ENCODE peak calls at places on chromosomes 2 and 18, in eight cellular contexts. One of them, this sample, is unnamed.

GRCh38 chr2:225797394-225797793 is 397.9 kb downstream of the NYAP2 start:
- DNase-seq in T-cell: no peak
- DNase-seq in adrenal gland: no peak
- DNase-seq in caudate nucleus: no peak
- DNase-seq in activated T-helper 1 cell treated with Interleukin-2 at 50 U/mL for 16 hours: no peak
- DNase-seq in stimulated activated naive B cell treated with anti-CD40 and anti-IgM and Interleukin-4, amounts not matched to agents 10 μg/mL and 1 μg/mL and 100 μg/mL, for 72 hours: no peak
- DNase-seq in germinal center: no peak
- DNase-seq in activated naive CD4-positive, alpha-beta T cell treated with anti-CD3 and anti-CD28 coated beads for 36 hours: no peak
- DNase-seq in this sample: no peak

GRCh38 chr18:11518788-11519685 is 90.4 kb upstream of the SLC35G4 start:
- DNase-seq in caudate nucleus: no peak
- DNase-seq in activated naive CD4-positive, alpha-beta T cell treated with anti-CD3 and anti-CD28 coated beads for 36 hours: peak; percentile 69
- DNase-seq in T-cell: no peak
- DNase-seq in stimulated activated naive B cell treated with anti-CD40 and anti-IgM and Interleukin-4, amounts not matched to agents 10 μg/mL and 1 μg/mL and 100 μg/mL, for 72 hours: peak; percentile 30
- DNase-seq in activated T-helper 1 cell treated with Interleukin-2 at 50 U/mL for 16 hours: no peak
- DNase-seq in germinal center: peak; percentile 68
- DNase-seq in adrenal gland: peak; percentile 42
- DNase-seq in this sample: no peak

GRCh38 chr2:226911932-226912331 is 76.1 kb downstream of the RHBDD1 start:
- DNase-seq in adrenal gland: no peak
- DNase-seq in T-cell: no peak
- DNase-seq in germinal center: no peak
- DNase-seq in activated T-helper 1 cell treated with Interleukin-2 at 50 U/mL for 16 hours: no peak
- DNase-seq in caudate nucleus: no peak
- DNase-seq in activated naive CD4-positive, alpha-beta T cell treated with anti-CD3 and anti-CD28 coated beads for 36 hours: no peak
- DNase-seq in stimulated activated naive B cell treated with anti-CD40 and anti-IgM and Interleukin-4, amounts not matched to agents 10 μg/mL and 1 μg/mL and 100 μg/mL, for 72 hours: no peak
- DNase-seq in this sample: no peak

GRCh38 chr2:23489471-23490400 is 104.8 kb downstream of the KLHL29 start:
- DNase-seq in caudate nucleus: no peak
- DNase-seq in activated naive CD4-positive, alpha-beta T cell treated with anti-CD3 and anti-CD28 coated beads for 36 hours: peak; percentile 9
- DNase-seq in adrenal gland: peak; percentile 63
- DNase-seq in stimulated activated naive B cell treated with anti-CD40 and anti-IgM and Interleukin-4, amounts not matched to agents 10 μg/mL and 1 μg/mL and 100 μg/mL, for 72 hours: no peak
- DNase-seq in activated T-helper 1 cell treated with Interleukin-2 at 50 U/mL for 16 hours: no peak
- DNase-seq in T-cell: no peak
- DNase-seq in germinal center: no peak
- DNase-seq in this sample: no peak

GRCh38 chr2:126776701-126777619 is 121.0 kb downstream of the GYPC start:
- DNase-seq in activated naive CD4-positive, alpha-beta T cell treated with anti-CD3 and anti-CD28 coated beads for 36 hours: peak; percentile 86
- DNase-seq in caudate nucleus: no peak
- DNase-seq in adrenal gland: peak; percentile 83
- DNase-seq in T-cell: peak; percentile 70
- DNase-seq in activated T-helper 1 cell treated with Interleukin-2 at 50 U/mL for 16 hours: peak; percentile 68
- DNase-seq in stimulated activated naive B cell treated with anti-CD40 and anti-IgM and Interleukin-4, amounts not matched to agents 10 μg/mL and 1 μg/mL and 100 μg/mL, for 72 hours: peak; percentile 67
- DNase-seq in germinal center: peak; percentile 65
- DNase-seq in this sample: peak; percentile 66

GRCh38 chr18:41389936-41390667 is 564.9 kb upstream of the PIK3C3 start:
- DNase-seq in activated T-helper 1 cell treated with Interleukin-2 at 50 U/mL for 16 hours: no peak
- DNase-seq in T-cell: no peak
- DNase-seq in germinal center: no peak
- DNase-seq in stimulated activated naive B cell treated with anti-CD40 and anti-IgM and Interleukin-4, amounts not matched to agents 10 μg/mL and 1 μg/mL and 100 μg/mL, for 72 hours: no peak
- DNase-seq in adrenal gland: no peak
- DNase-seq in caudate nucleus: no peak
- DNase-seq in activated naive CD4-positive, alpha-beta T cell treated with anti-CD3 and anti-CD28 coated beads for 36 hours: no peak
- DNase-seq in this sample: no peak

GRCh38 chr2:217901826-217902225 is 101.0 kb downstream of the TNS1 start:
- DNase-seq in caudate nucleus: no peak
- DNase-seq in germinal center: no peak
- DNase-seq in T-cell: no peak
- DNase-seq in adrenal gland: no peak
- DNase-seq in stimulated activated naive B cell treated with anti-CD40 and anti-IgM and Interleukin-4, amounts not matched to agents 10 μg/mL and 1 μg/mL and 100 μg/mL, for 72 hours: no peak
- DNase-seq in activated naive CD4-positive, alpha-beta T cell treated with anti-CD3 and anti-CD28 coated beads for 36 hours: no peak
- DNase-seq in activated T-helper 1 cell treated with Interleukin-2 at 50 U/mL for 16 hours: no peak
- DNase-seq in this sample: no peak

GRCh38 chr2:176418768-176419167 is 149.5 kb downstream of the MTX2 start:
- DNase-seq in germinal center: no peak
- DNase-seq in T-cell: no peak
- DNase-seq in caudate nucleus: no peak
- DNase-seq in activated naive CD4-positive, alpha-beta T cell treated with anti-CD3 and anti-CD28 coated beads for 36 hours: no peak
- DNase-seq in activated T-helper 1 cell treated with Interleukin-2 at 50 U/mL for 16 hours: no peak
- DNase-seq in stimulated activated naive B cell treated with anti-CD40 and anti-IgM and Interleukin-4, amounts not matched to agents 10 μg/mL and 1 μg/mL and 100 μg/mL, for 72 hours: no peak
- DNase-seq in adrenal gland: no peak
- DNase-seq in this sample: no peak

GRCh38 chr2:42542871-42543270 is 25.6 kb upstream of the MTA3 start:
- DNase-seq in germinal center: no peak
- DNase-seq in activated T-helper 1 cell treated with Interleukin-2 at 50 U/mL for 16 hours: no peak
- DNase-seq in activated naive CD4-positive, alpha-beta T cell treated with anti-CD3 and anti-CD28 coated beads for 36 hours: no peak
- DNase-seq in caudate nucleus: no peak
- DNase-seq in stimulated activated naive B cell treated with anti-CD40 and anti-IgM and Interleukin-4, amounts not matched to agents 10 μg/mL and 1 μg/mL and 100 μg/mL, for 72 hours: no peak
- DNase-seq in adrenal gland: no peak
- DNase-seq in T-cell: no peak
- DNase-seq in this sample: no peak

GRCh38 chr2:230778350-230779140 is 65.9 kb downstream of the CAB39 start:
- DNase-seq in adrenal gland: no peak
- DNase-seq in stimulated activated naive B cell treated with anti-CD40 and anti-IgM and Interleukin-4, amounts not matched to agents 10 μg/mL and 1 μg/mL and 100 μg/mL, for 72 hours: no peak
- DNase-seq in activated T-helper 1 cell treated with Interleukin-2 at 50 U/mL for 16 hours: no peak
- DNase-seq in activated naive CD4-positive, alpha-beta T cell treated with anti-CD3 and anti-CD28 coated beads for 36 hours: no peak
- DNase-seq in caudate nucleus: no peak
- DNase-seq in germinal center: no peak
- DNase-seq in T-cell: no peak
- DNase-seq in this sample: no peak

GRCh38 chr2:181657379-181657778 is 474 bp upstream of the CERKL start:
- DNase-seq in activated T-helper 1 cell treated with Interleukin-2 at 50 U/mL for 16 hours: no peak
- DNase-seq in T-cell: no peak
- DNase-seq in adrenal gland: no peak
- DNase-seq in stimulated activated naive B cell treated with anti-CD40 and anti-IgM and Interleukin-4, amounts not matched to agents 10 μg/mL and 1 μg/mL and 100 μg/mL, for 72 hours: no peak
- DNase-seq in caudate nucleus: no peak
- DNase-seq in germinal center: peak; percentile 35
- DNase-seq in activated naive CD4-positive, alpha-beta T cell treated with anti-CD3 and anti-CD28 coated beads for 36 hours: no peak
- DNase-seq in this sample: no peak

GRCh38 chr2:222837643-222838056 is 23.2 kb upstream of the ACSL3 start:
- DNase-seq in activated T-helper 1 cell treated with Interleukin-2 at 50 U/mL for 16 hours: no peak
- DNase-seq in T-cell: no peak
- DNase-seq in stimulated activated naive B cell treated with anti-CD40 and anti-IgM and Interleukin-4, amounts not matched to agents 10 μg/mL and 1 μg/mL and 100 μg/mL, for 72 hours: no peak
- DNase-seq in activated naive CD4-positive, alpha-beta T cell treated with anti-CD3 and anti-CD28 coated beads for 36 hours: no peak
- DNase-seq in adrenal gland: no peak
- DNase-seq in germinal center: no peak
- DNase-seq in caudate nucleus: no peak
- DNase-seq in this sample: no peak

GRCh38 chr2:169139145-169139544 is 69.8 kb downstream of the DHRS9 start:
- DNase-seq in activated T-helper 1 cell treated with Interleukin-2 at 50 U/mL for 16 hours: no peak
- DNase-seq in stimulated activated naive B cell treated with anti-CD40 and anti-IgM and Interleukin-4, amounts not matched to agents 10 μg/mL and 1 μg/mL and 100 μg/mL, for 72 hours: no peak
- DNase-seq in T-cell: no peak
- DNase-seq in germinal center: no peak
- DNase-seq in caudate nucleus: no peak
- DNase-seq in activated naive CD4-positive, alpha-beta T cell treated with anti-CD3 and anti-CD28 coated beads for 36 hours: no peak
- DNase-seq in adrenal gland: no peak
- DNase-seq in this sample: no peak

GRCh38 chr2:223414646-223415045 is 187.5 kb downstream of the SCG2 start:
- DNase-seq in T-cell: no peak
- DNase-seq in activated naive CD4-positive, alpha-beta T cell treated with anti-CD3 and anti-CD28 coated beads for 36 hours: no peak
- DNase-seq in caudate nucleus: no peak
- DNase-seq in germinal center: no peak
- DNase-seq in adrenal gland: no peak
- DNase-seq in activated T-helper 1 cell treated with Interleukin-2 at 50 U/mL for 16 hours: no peak
- DNase-seq in stimulated activated naive B cell treated with anti-CD40 and anti-IgM and Interleukin-4, amounts not matched to agents 10 μg/mL and 1 μg/mL and 100 μg/mL, for 72 hours: no peak
- DNase-seq in this sample: no peak

GRCh38 chr2:240449764-240450531 is 14.5 kb downstream of the GPC1 start:
- DNase-seq in activated naive CD4-positive, alpha-beta T cell treated with anti-CD3 and anti-CD28 coated beads for 36 hours: no peak
- DNase-seq in T-cell: no peak
- DNase-seq in caudate nucleus: no peak
- DNase-seq in adrenal gland: no peak
- DNase-seq in activated T-helper 1 cell treated with Interleukin-2 at 50 U/mL for 16 hours: no peak
- DNase-seq in stimulated activated naive B cell treated with anti-CD40 and anti-IgM and Interleukin-4, amounts not matched to agents 10 μg/mL and 1 μg/mL and 100 μg/mL, for 72 hours: no peak
- DNase-seq in germinal center: no peak
- DNase-seq in this sample: no peak

GRCh38 chr2:223554923-223555322 is 47.2 kb downstream of the SCG2 start:
- DNase-seq in adrenal gland: no peak
- DNase-seq in activated naive CD4-positive, alpha-beta T cell treated with anti-CD3 and anti-CD28 coated beads for 36 hours: no peak
- DNase-seq in activated T-helper 1 cell treated with Interleukin-2 at 50 U/mL for 16 hours: no peak
- DNase-seq in caudate nucleus: no peak
- DNase-seq in stimulated activated naive B cell treated with anti-CD40 and anti-IgM and Interleukin-4, amounts not matched to agents 10 μg/mL and 1 μg/mL and 100 μg/mL, for 72 hours: no peak
- DNase-seq in germinal center: no peak
- DNase-seq in T-cell: no peak
- DNase-seq in this sample: no peak

GRCh38 chr18:10340821-10341220 is 113.6 kb upstream of the APCDD1 start:
- DNase-seq in caudate nucleus: no peak
- DNase-seq in activated T-helper 1 cell treated with Interleukin-2 at 50 U/mL for 16 hours: no peak
- DNase-seq in T-cell: no peak
- DNase-seq in stimulated activated naive B cell treated with anti-CD40 and anti-IgM and Interleukin-4, amounts not matched to agents 10 μg/mL and 1 μg/mL and 100 μg/mL, for 72 hours: no peak
- DNase-seq in activated naive CD4-positive, alpha-beta T cell treated with anti-CD3 and anti-CD28 coated beads for 36 hours: no peak
- DNase-seq in adrenal gland: no peak
- DNase-seq in germinal center: no peak
- DNase-seq in this sample: no peak

GRCh38 chr18:28045880-28046279 is 131.1 kb downstream of the CDH2 start:
- DNase-seq in germinal center: no peak
- DNase-seq in activated T-helper 1 cell treated with Interleukin-2 at 50 U/mL for 16 hours: no peak
- DNase-seq in caudate nucleus: no peak
- DNase-seq in activated naive CD4-positive, alpha-beta T cell treated with anti-CD3 and anti-CD28 coated beads for 36 hours: no peak
- DNase-seq in adrenal gland: no peak
- DNase-seq in T-cell: no peak
- DNase-seq in stimulated activated naive B cell treated with anti-CD40 and anti-IgM and Interleukin-4, amounts not matched to agents 10 μg/mL and 1 μg/mL and 100 μg/mL, for 72 hours: no peak
- DNase-seq in this sample: no peak

GRCh38 chr18:55405655-55406373 is 182.2 kb downstream of the TCF4 start:
- DNase-seq in activated T-helper 1 cell treated with Interleukin-2 at 50 U/mL for 16 hours: no peak
- DNase-seq in activated naive CD4-positive, alpha-beta T cell treated with anti-CD3 and anti-CD28 coated beads for 36 hours: peak; percentile 19
- DNase-seq in germinal center: no peak
- DNase-seq in adrenal gland: peak; percentile 85
- DNase-seq in stimulated activated naive B cell treated with anti-CD40 and anti-IgM and Interleukin-4, amounts not matched to agents 10 μg/mL and 1 μg/mL and 100 μg/mL, for 72 hours: peak; percentile 44
- DNase-seq in caudate nucleus: peak; percentile 86
- DNase-seq in T-cell: no peak
- DNase-seq in this sample: no peak

GRCh38 chr18:8116346-8117007 is 492.8 kb upstream of the RAB12 start:
- DNase-seq in T-cell: no peak
- DNase-seq in stimulated activated naive B cell treated with anti-CD40 and anti-IgM and Interleukin-4, amounts not matched to agents 10 μg/mL and 1 μg/mL and 100 μg/mL, for 72 hours: no peak
- DNase-seq in activated naive CD4-positive, alpha-beta T cell treated with anti-CD3 and anti-CD28 coated beads for 36 hours: no peak
- DNase-seq in caudate nucleus: no peak
- DNase-seq in adrenal gland: peak; percentile 31
- DNase-seq in activated T-helper 1 cell treated with Interleukin-2 at 50 U/mL for 16 hours: no peak
- DNase-seq in germinal center: no peak
- DNase-seq in this sample: no peak

GRCh38 chr2:105038383-105039061 is 653 bp downstream of the MRPS9 start:
- DNase-seq in germinal center: no peak
- DNase-seq in stimulated activated naive B cell treated with anti-CD40 and anti-IgM and Interleukin-4, amounts not matched to agents 10 μg/mL and 1 μg/mL and 100 μg/mL, for 72 hours: no peak
- DNase-seq in activated naive CD4-positive, alpha-beta T cell treated with anti-CD3 and anti-CD28 coated beads for 36 hours: no peak
- DNase-seq in T-cell: no peak
- DNase-seq in adrenal gland: no peak
- DNase-seq in activated T-helper 1 cell treated with Interleukin-2 at 50 U/mL for 16 hours: no peak
- DNase-seq in caudate nucleus: no peak
- DNase-seq in this sample: no peak

GRCh38 chr2:187497858-187498463 is 49.9 kb upstream of the CALCRL start:
- DNase-seq in caudate nucleus: no peak
- DNase-seq in germinal center: no peak
- DNase-seq in activated T-helper 1 cell treated with Interleukin-2 at 50 U/mL for 16 hours: no peak
- DNase-seq in T-cell: no peak
- DNase-seq in activated naive CD4-positive, alpha-beta T cell treated with anti-CD3 and anti-CD28 coated beads for 36 hours: no peak
- DNase-seq in stimulated activated naive B cell treated with anti-CD40 and anti-IgM and Interleukin-4, amounts not matched to agents 10 μg/mL and 1 μg/mL and 100 μg/mL, for 72 hours: no peak
- DNase-seq in adrenal gland: no peak
- DNase-seq in this sample: no peak

GRCh38 chr18:48367557-48367956 is 41.6 kb downstream of the ZBTB7C start:
- DNase-seq in activated naive CD4-positive, alpha-beta T cell treated with anti-CD3 and anti-CD28 coated beads for 36 hours: no peak
- DNase-seq in stimulated activated naive B cell treated with anti-CD40 and anti-IgM and Interleukin-4, amounts not matched to agents 10 μg/mL and 1 μg/mL and 100 μg/mL, for 72 hours: no peak
- DNase-seq in caudate nucleus: no peak
- DNase-seq in T-cell: no peak
- DNase-seq in activated T-helper 1 cell treated with Interleukin-2 at 50 U/mL for 16 hours: no peak
- DNase-seq in adrenal gland: no peak
- DNase-seq in germinal center: no peak
- DNase-seq in this sample: no peak

This sample was measured in activated B cell treated with CpG ODN at 0.5 μM for 24 hours.